ENCODE peak calls at places on chromosomes 7 and 10, in seven cellular contexts. U, H, F, E, V, G and J are unnamed samples.

GRCh38 chr10:86707505-86707904 is 39.2 kb downstream of the LDB3 start:
- DNase-seq in U (no peak), H (peak; percentile 11), F (no peak), E (no peak), V (peak; percentile 50), G (peak; percentile 42), J (no peak)

GRCh38 chr7:26690135-26690534 is 174.3 kb downstream of the SKAP2 start:
- DNase-seq in U (no peak), H (no peak), F (no peak), E (no peak), V (no peak), G (no peak), J (no peak)

GRCh38 chr10:50275650-50276235 is 24.4 kb upstream of the ASAH2 start:
- DNase-seq in U (no peak), H (peak; percentile 27), F (no peak), E (no peak), V (no peak), G (peak; percentile 57), J (no peak)

GRCh38 chr10:50595785-50596184 is 28.0 kb downstream of the SGMS1 start:
- DNase-seq in U (no peak), H (no peak), F (no peak), E (no peak), V (no peak), G (no peak), J (no peak)

GRCh38 chr7:57404343-57404966 is 45.5 kb upstream of the ZNF716 start:
- DNase-seq in U (no peak), H (peak; percentile 35), F (no peak), E (peak; percentile 37), V (peak; percentile 73), G (no peak), J (no peak)

GRCh38 chr10:124696446-124697392 is 47.5 kb downstream of the FAM53B start:
- DNase-seq in U (no peak), H (no peak), F (no peak), E (no peak), V (peak; percentile 52), G (peak; percentile 44), J (no peak)

GRCh38 chr7:7201583-7202374 is 19.4 kb downstream of the C1GALT1 start:
- DNase-seq in U (no peak), H (no peak), F (no peak), E (no peak), V (peak; percentile 60), G (no peak), J (no peak)

GRCh38 chr10:92699518-92700272 is 9.9 kb downstream of the HHEX start:
- DNase-seq in U (no peak), H (no peak), F (no peak), E (no peak), V (no peak), G (peak; percentile 62), J (no peak)

GRCh38 chr7:103632972-103633371 is 187.0 kb upstream of the SLC26A5 start:
- DNase-seq in U (no peak), H (no peak), F (no peak), E (no peak), V (no peak), G (no peak), J (no peak)

GRCh38 chr7:157140118-157140905 is 1.6 kb downstream of the UBE3C start:
- DNase-seq in U (no peak), H (no peak), F (no peak), E (no peak), V (no peak), G (no peak), J (no peak)

GRCh38 chr10:70785190-70785589 is at the start of gene TBATA:
- DNase-seq in U (no peak), H (no peak), F (no peak), E (no peak), V (no peak), G (no peak), J (no peak)

GRCh38 chr7:136925049-136925448 is 56.6 kb downstream of the CHRM2 start:
- DNase-seq in U (no peak), H (no peak), F (no peak), E (no peak), V (no peak), G (no peak), J (no peak)

GRCh38 chr7:244981-245380 is 45.0 kb upstream of the FOXL3 start:
- DNase-seq in U (no peak), H (no peak), F (no peak), E (no peak), V (no peak), G (no peak), J (no peak)

GRCh38 chr10:133135116-133135465 is 24.9 kb upstream of the KNDC1 start:
- DNase-seq in U (no peak), H (no peak), F (no peak), E (no peak), V (no peak), G (peak; percentile 30), J (no peak)

GRCh38 chr7:38318803-38319416 is 45.5 kb upstream of the TARP start:
- DNase-seq in U (no peak), H (no peak), F (no peak), E (no peak), V (no peak), G (no peak), J (no peak)

GRCh38 chr10:71767420-71768035 is 5.8 kb downstream of the VSIR start:
- DNase-seq in U (no peak), H (peak; percentile 77), F (no peak), E (no peak), V (no peak), G (peak; percentile 73), J (no peak)

GRCh38 chr7:30888783-30889182 is 22.9 kb upstream of the AQP1 start:
- DNase-seq in U (no peak), H (no peak), F (no peak), E (peak; percentile 35), V (no peak), G (peak; percentile 76), J (no peak)

GRCh38 chr7:73738220-73738611 is 386 bp downstream of the ABHD11 start:
- DNase-seq in U (peak; percentile 39), H (peak; percentile 73), F (no peak), E (peak; percentile 65), V (peak; percentile 85), G (peak; percentile 71), J (peak; percentile 63)

GRCh38 chr10:92387289-92387940 is 96.4 kb downstream of the MARCHF5 start:
- DNase-seq in U (no peak), H (no peak), F (no peak), E (no peak), V (no peak), G (no peak), J (no peak)

GRCh38 chr7:108189733-108190388 is 59.7 kb upstream of the LAMB4 start:
- DNase-seq in U (no peak), H (no peak), F (no peak), E (no peak), V (no peak), G (no peak), J (no peak)

GRCh38 chr7:23336799-23337283 is 37.7 kb downstream of the MALSU1 start:
- DNase-seq in U (no peak), H (no peak), F (no peak), E (no peak), V (no peak), G (no peak), J (no peak)

GRCh38 chr7:116571552-116571951 is 46.7 kb downstream of the CAV1 start:
- DNase-seq in U (no peak), H (no peak), F (no peak), E (no peak), V (no peak), G (no peak), J (no peak)